ENCODE peak calls at places on chromosomes 3 and 15, in ten cellular contexts. T, N, M, L, I, E, K, S, X and H are unnamed samples.
A peak's percentile ranks its signal among the peaks of the same experiment; 100 is the strongest.

GRCh38 chr15:75840659-75841058 is 2.6 kb upstream of the UBE2Q2 start:
- DNase-seq in N (peak; percentile 40), X (peak; percentile 71), L (no peak), S (no peak), K (no peak), I (no peak), E (peak; percentile 81), T (no peak), M (no peak), H (peak; percentile 71)

GRCh38 chr3:28800203-28800602 is 451.6 kb upstream of the AZI2 start:
- DNase-seq in I (no peak), K (no peak), X (no peak), N (no peak), M (no peak), E (no peak), S (no peak), L (no peak), T (no peak), H (no peak)

GRCh38 chr3:72665701-72666443 is 182.4 kb downstream of the SHQ1 start:
- DNase-seq in I (peak; percentile 57), K (peak; percentile 54), T (peak; percentile 22), N (peak; percentile 52), S (no peak), L (no peak), X (no peak), M (no peak), E (peak; percentile 32), H (no peak)

GRCh38 chr15:89121414-89121813 is 33.2 kb downstream of the ABHD2 start:
- DNase-seq in X (no peak), K (no peak), E (peak; percentile 34), S (no peak), N (no peak), I (peak; percentile 28), M (no peak), T (no peak), L (no peak), H (no peak)

GRCh38 chr3:63960048-63960711 is 48.0 kb upstream of the SCAANT1 start:
- DNase-seq in T (no peak), I (no peak), S (no peak), E (peak; percentile 81), M (no peak), K (no peak), L (peak; percentile 4), X (peak; percentile 71), N (peak; percentile 25), H (peak; percentile 84)

GRCh38 chr3:140244893-140245292 is 309.9 kb downstream of the CLSTN2 start:
- DNase-seq in S (no peak), T (no peak), K (no peak), I (no peak), N (no peak), M (no peak), X (no peak), L (no peak), E (no peak), H (peak; percentile 70)

GRCh38 chr3:31456373-31456772 is 76.4 kb upstream of the STT3B start:
- DNase-seq in N (no peak), X (no peak), E (no peak), M (no peak), T (no peak), S (no peak), I (no peak), K (no peak), L (no peak), H (no peak)

GRCh38 chr15:39318231-39318630 is 262.6 kb upstream of the THBS1 start:
- DNase-seq in E (no peak), I (no peak), L (no peak), S (no peak), M (no peak), T (no peak), X (no peak), N (no peak), K (no peak), H (no peak)

GRCh38 chr3:49724586-49724985 is 835 bp upstream of the GMPPB start:
- DNase-seq in L (no peak), T (no peak), X (no peak), N (no peak), I (peak; percentile 50), M (peak; percentile 45), S (no peak), K (peak; percentile 32), E (peak; percentile 39), H (no peak)

GRCh38 chr15:96053039-96054021 is 277.2 kb upstream of the NR2F2 start:
- DNase-seq in S (peak; percentile 86), M (no peak), L (peak; percentile 16), X (no peak), T (no peak), N (peak; percentile 57), I (no peak), E (no peak), K (no peak), H (peak; percentile 38)

GRCh38 chr3:173733029-173733652 is 335.6 kb downstream of the NLGN1 start:
- DNase-seq in S (no peak), K (no peak), L (peak; percentile 19), X (peak; percentile 35), M (no peak), I (no peak), T (no peak), E (peak; percentile 70), N (no peak), H (peak; percentile 72)